ENCODE peak calls at places on chromosomes 1 and 21, in six cellular contexts. One of them, this sample, is unnamed.

GRCh38 chr1:56788102-56788501 is 31.1 kb downstream of the FYB2 start:
- DNase-seq in spleen: no peak
- DNase-seq in lower lobe of right lung: no peak
- DNase-seq in heart right ventricle: no peak
- DNase-seq in left lung: no peak
- DNase-seq in mucosa of descending colon: peak; percentile 23
- DNase-seq in this sample: no peak

GRCh38 chr1:180951186-180951745 is 38.6 kb downstream of the KIAA1614 start:
- DNase-seq in heart right ventricle: no peak
- DNase-seq in left lung: no peak
- DNase-seq in lower lobe of right lung: no peak
- DNase-seq in spleen: peak; percentile 64
- DNase-seq in mucosa of descending colon: no peak
- DNase-seq in this sample: no peak

GRCh38 chr1:159008744-159009188 is 941 bp upstream of the IFI16 start:
- DNase-seq in heart right ventricle: no peak
- DNase-seq in left lung: no peak
- DNase-seq in mucosa of descending colon: peak; percentile 45
- DNase-seq in spleen: peak; percentile 76
- DNase-seq in lower lobe of right lung: no peak
- DNase-seq in this sample: no peak

GRCh38 chr1:101293461-101294045 is 56.7 kb downstream of the S1PR1 start:
- DNase-seq in mucosa of descending colon: no peak
- DNase-seq in left lung: no peak
- DNase-seq in heart right ventricle: no peak
- DNase-seq in spleen: no peak
- DNase-seq in lower lobe of right lung: no peak
- DNase-seq in this sample: no peak

GRCh38 chr21:31266241-31266640 is 77.8 kb downstream of the TIAM1 start:
- DNase-seq in heart right ventricle: no peak
- DNase-seq in spleen: no peak
- DNase-seq in mucosa of descending colon: no peak
- DNase-seq in left lung: no peak
- DNase-seq in lower lobe of right lung: no peak
- DNase-seq in this sample: no peak

GRCh38 chr1:1841575-1841991 is 49.3 kb downstream of the GNB1 start:
- DNase-seq in spleen: no peak
- DNase-seq in mucosa of descending colon: no peak
- DNase-seq in lower lobe of right lung: no peak
- DNase-seq in heart right ventricle: no peak
- DNase-seq in left lung: no peak
- DNase-seq in this sample: no peak

GRCh38 chr1:14138135-14138506 is 438.1 kb downstream of the PRDM2 start:
- DNase-seq in heart right ventricle: no peak
- DNase-seq in left lung: no peak
- DNase-seq in mucosa of descending colon: no peak
- DNase-seq in spleen: no peak
- DNase-seq in lower lobe of right lung: no peak
- DNase-seq in this sample: no peak

GRCh38 chr1:107196973-107197562 is 56.2 kb downstream of the NTNG1 start:
- DNase-seq in spleen: no peak
- DNase-seq in heart right ventricle: no peak
- DNase-seq in mucosa of descending colon: peak; percentile 49
- DNase-seq in left lung: no peak
- DNase-seq in lower lobe of right lung: no peak
- DNase-seq in this sample: no peak

GRCh38 chr1:155759966-155760630 is 71.2 kb downstream of the DAP3 start:
- DNase-seq in lower lobe of right lung: no peak
- DNase-seq in heart right ventricle: no peak
- DNase-seq in spleen: no peak
- DNase-seq in left lung: no peak
- DNase-seq in mucosa of descending colon: no peak
- DNase-seq in this sample: no peak

GRCh38 chr1:61337981-61338848 is 255.9 kb downstream of the NFIA start:
- DNase-seq in lower lobe of right lung: peak; percentile 66
- DNase-seq in mucosa of descending colon: peak; percentile 73
- DNase-seq in left lung: no peak
- DNase-seq in spleen: no peak
- DNase-seq in heart right ventricle: peak; percentile 48
- DNase-seq in this sample: peak; percentile 91

GRCh38 chr1:214067853-214068703 is 80.3 kb downstream of the PROX1 start:
- DNase-seq in left lung: no peak
- DNase-seq in lower lobe of right lung: no peak
- DNase-seq in spleen: no peak
- DNase-seq in mucosa of descending colon: no peak
- DNase-seq in heart right ventricle: no peak
- DNase-seq in this sample: no peak

GRCh38 chr21:31660134-31660565 is 657 bp downstream of the SOD1 start:
- DNase-seq in mucosa of descending colon: no peak
- DNase-seq in left lung: no peak
- DNase-seq in lower lobe of right lung: no peak
- DNase-seq in spleen: no peak
- DNase-seq in heart right ventricle: no peak
- DNase-seq in this sample: peak; percentile 34

GRCh38 chr1:61160526-61160925 is 78.2 kb downstream of the NFIA start:
- DNase-seq in mucosa of descending colon: no peak
- DNase-seq in spleen: no peak
- DNase-seq in left lung: no peak
- DNase-seq in heart right ventricle: no peak
- DNase-seq in lower lobe of right lung: no peak
- DNase-seq in this sample: no peak

GRCh38 chr1:60898987-60899386 is 183.4 kb upstream of the NFIA start:
- DNase-seq in lower lobe of right lung: no peak
- DNase-seq in heart right ventricle: no peak
- DNase-seq in left lung: no peak
- DNase-seq in spleen: no peak
- DNase-seq in mucosa of descending colon: no peak
- DNase-seq in this sample: no peak

GRCh38 chr1:222370911-222371717 is 176.8 kb downstream of the HHIPL2 start:
- DNase-seq in left lung: no peak
- DNase-seq in lower lobe of right lung: no peak
- DNase-seq in mucosa of descending colon: no peak
- DNase-seq in spleen: no peak
- DNase-seq in heart right ventricle: no peak
- DNase-seq in this sample: no peak

GRCh38 chr1:17112496-17113236 is 6.6 kb downstream of the PADI2 start:
- DNase-seq in lower lobe of right lung: no peak
- DNase-seq in mucosa of descending colon: peak; percentile 31
- DNase-seq in left lung: no peak
- DNase-seq in heart right ventricle: no peak
- DNase-seq in spleen: no peak
- DNase-seq in this sample: no peak

GRCh38 chr21:32256873-32257620 is 21.8 kb downstream of the MIS18A start:
- DNase-seq in left lung: no peak
- DNase-seq in spleen: no peak
- DNase-seq in heart right ventricle: peak; percentile 63
- DNase-seq in mucosa of descending colon: peak; percentile 34
- DNase-seq in lower lobe of right lung: no peak
- DNase-seq in this sample: peak; percentile 92

GRCh38 chr21:38488640-38489282 is 9.5 kb downstream of the ERG start:
- DNase-seq in heart right ventricle: no peak
- DNase-seq in mucosa of descending colon: no peak
- DNase-seq in spleen: no peak
- DNase-seq in left lung: no peak
- DNase-seq in lower lobe of right lung: no peak
- DNase-seq in this sample: no peak

GRCh38 chr1:239311331-239311730 is 75.0 kb upstream of the CHRM3 start:
- DNase-seq in left lung: no peak
- DNase-seq in spleen: no peak
- DNase-seq in lower lobe of right lung: no peak
- DNase-seq in heart right ventricle: no peak
- DNase-seq in mucosa of descending colon: no peak
- DNase-seq in this sample: no peak

GRCh38 chr21:21183092-21183491 is 184.9 kb downstream of the NCAM2 start:
- DNase-seq in mucosa of descending colon: no peak
- DNase-seq in lower lobe of right lung: no peak
- DNase-seq in spleen: no peak
- DNase-seq in heart right ventricle: no peak
- DNase-seq in left lung: no peak
- DNase-seq in this sample: no peak

GRCh38 chr1:54277451-54278355 is 77.7 kb downstream of the MRPL37 start:
- DNase-seq in mucosa of descending colon: peak; percentile 62
- DNase-seq in lower lobe of right lung: no peak
- DNase-seq in spleen: no peak
- DNase-seq in left lung: no peak
- DNase-seq in heart right ventricle: no peak
- DNase-seq in this sample: peak; percentile 61

GRCh38 chr1:197902131-197902453 is 338 bp upstream of the C1orf53 start:
- DNase-seq in spleen: no peak
- DNase-seq in heart right ventricle: no peak
- DNase-seq in left lung: no peak
- DNase-seq in lower lobe of right lung: no peak
- DNase-seq in mucosa of descending colon: no peak
- DNase-seq in this sample: no peak

GRCh38 chr1:31855038-31855845 is 39.4 kb upstream of the SPOCD1 start:
- DNase-seq in spleen: no peak
- DNase-seq in heart right ventricle: no peak
- DNase-seq in mucosa of descending colon: peak; percentile 34
- DNase-seq in left lung: no peak
- DNase-seq in lower lobe of right lung: no peak
- DNase-seq in this sample: no peak

GRCh38 chr1:29420196-29420595 is 183.9 kb downstream of the PTPRU start:
- DNase-seq in spleen: no peak
- DNase-seq in lower lobe of right lung: no peak
- DNase-seq in left lung: no peak
- DNase-seq in mucosa of descending colon: no peak
- DNase-seq in heart right ventricle: no peak
- DNase-seq in this sample: no peak

GRCh38 chr1:237457573-237457972 is 415.6 kb downstream of the RYR2 start:
- DNase-seq in mucosa of descending colon: no peak
- DNase-seq in lower lobe of right lung: no peak
- DNase-seq in left lung: no peak
- DNase-seq in heart right ventricle: no peak
- DNase-seq in spleen: no peak
- DNase-seq in this sample: no peak

GRCh38 chr1:67264899-67265298 is 42.8 kb upstream of the IL12RB2 start:
- DNase-seq in mucosa of descending colon: no peak
- DNase-seq in left lung: no peak
- DNase-seq in lower lobe of right lung: no peak
- DNase-seq in spleen: no peak
- DNase-seq in heart right ventricle: no peak
- DNase-seq in this sample: no peak

GRCh38 chr21:39006653-39007417 is 176.4 kb downstream of the PSMG1 start:
- DNase-seq in heart right ventricle: peak; percentile 76
- DNase-seq in left lung: no peak
- DNase-seq in mucosa of descending colon: peak; percentile 78
- DNase-seq in spleen: no peak
- DNase-seq in lower lobe of right lung: peak; percentile 67
- DNase-seq in this sample: peak; percentile 86

GRCh38 chr1:224185208-224185607 is 2.2 kb downstream of the DEGS1 start:
- DNase-seq in left lung: no peak
- DNase-seq in mucosa of descending colon: no peak
- DNase-seq in spleen: no peak
- DNase-seq in lower lobe of right lung: no peak
- DNase-seq in heart right ventricle: no peak
- DNase-seq in this sample: no peak

GRCh38 chr1:58858344-58858673 is 74.5 kb upstream of the JUN start:
- DNase-seq in lower lobe of right lung: no peak
- DNase-seq in left lung: no peak
- DNase-seq in mucosa of descending colon: no peak
- DNase-seq in spleen: no peak
- DNase-seq in heart right ventricle: no peak
- DNase-seq in this sample: no peak

GRCh38 chr1:170310014-170310405 is 164.3 kb downstream of the NTMT2 start:
- DNase-seq in left lung: no peak
- DNase-seq in spleen: no peak
- DNase-seq in lower lobe of right lung: no peak
- DNase-seq in heart right ventricle: no peak
- DNase-seq in mucosa of descending colon: no peak
- DNase-seq in this sample: no peak
- H3K4me1 ChIP-seq in left lung: peaks cover 5% of the 10 kb centered on the region
- H3K4me1 ChIP-seq in spleen: no peaks in the 10 kb centered on the region
- H3K4me1 ChIP-seq in lower lobe of right lung: no peaks in the 10 kb centered on the region
- H3K4me1 ChIP-seq in heart right ventricle: no peaks in the 10 kb centered on the region
- H3K4me1 ChIP-seq in mucosa of descending colon: no peaks in the 10 kb centered on the region
- H3K4me1 ChIP-seq in this sample: peaks cover 42% of the 10 kb centered on the region

GRCh38 chr21:45136500-45136899 is 62.1 kb downstream of the ADARB1 start:
- DNase-seq in heart right ventricle: no peak
- DNase-seq in mucosa of descending colon: no peak
- DNase-seq in left lung: no peak
- DNase-seq in spleen: no peak
- DNase-seq in lower lobe of right lung: no peak
- DNase-seq in this sample: peak; percentile 68
- H3K4me1 ChIP-seq in heart right ventricle: peaks cover 20% of the 10 kb centered on the region
- H3K4me1 ChIP-seq in mucosa of descending colon: no peaks in the 10 kb centered on the region
- H3K4me1 ChIP-seq in left lung: peaks cover 4% of the 10 kb centered on the region
- H3K4me1 ChIP-seq in spleen: peaks cover 36% of the 10 kb centered on the region
- H3K4me1 ChIP-seq in lower lobe of right lung: peaks cover 28% of the 10 kb centered on the region
- H3K4me1 ChIP-seq in this sample: no peaks in the 10 kb centered on the region

GRCh38 chr1:33330376-33330890 is 9.5 kb upstream of the A3GALT2 start:
- DNase-seq in spleen: peak; percentile 14
- DNase-seq in left lung: no peak
- DNase-seq in heart right ventricle: no peak
- DNase-seq in lower lobe of right lung: no peak
- DNase-seq in mucosa of descending colon: no peak
- DNase-seq in this sample: no peak

GRCh38 chr1:33331444-33332356 is 10.8 kb upstream of the A3GALT2 start:
- DNase-seq in spleen: peak; percentile 68
- DNase-seq in heart right ventricle: no peak
- DNase-seq in mucosa of descending colon: no peak
- DNase-seq in lower lobe of right lung: no peak
- DNase-seq in left lung: no peak
- DNase-seq in this sample: no peak

GRCh38 chr1:33328817-33329216 is 7.9 kb upstream of the A3GALT2 start:
- DNase-seq in mucosa of descending colon: no peak
- DNase-seq in left lung: no peak
- DNase-seq in lower lobe of right lung: peak; percentile 16
- DNase-seq in spleen: peak; percentile 63
- DNase-seq in heart right ventricle: no peak
- DNase-seq in this sample: no peak

GRCh38 chr1:33330906-33331305 is 10.0 kb upstream of the A3GALT2 start:
- DNase-seq in left lung: no peak
- DNase-seq in heart right ventricle: no peak
- DNase-seq in lower lobe of right lung: no peak
- DNase-seq in spleen: peak; percentile 39
- DNase-seq in mucosa of descending colon: no peak
- DNase-seq in this sample: peak; percentile 55

GRCh38 chr1:33329600-33330305 is 8.9 kb upstream of the A3GALT2 start:
- DNase-seq in heart right ventricle: no peak
- DNase-seq in lower lobe of right lung: peak; percentile 28
- DNase-seq in left lung: no peak
- DNase-seq in spleen: peak; percentile 57
- DNase-seq in mucosa of descending colon: no peak
- DNase-seq in this sample: no peak
- H3K4me1 ChIP-seq in heart right ventricle: peaks cover 78% of the 10 kb centered on the region
- H3K4me1 ChIP-seq in lower lobe of right lung: peaks cover 69% of the 10 kb centered on the region
- H3K4me1 ChIP-seq in left lung: peaks cover 37% of the 10 kb centered on the region
- H3K4me1 ChIP-seq in spleen: peaks cover 79% of the 10 kb centered on the region
- H3K4me1 ChIP-seq in mucosa of descending colon: peaks cover 8% of the 10 kb centered on the region
- H3K4me1 ChIP-seq in this sample: no peaks in the 10 kb centered on the region

DNA sequence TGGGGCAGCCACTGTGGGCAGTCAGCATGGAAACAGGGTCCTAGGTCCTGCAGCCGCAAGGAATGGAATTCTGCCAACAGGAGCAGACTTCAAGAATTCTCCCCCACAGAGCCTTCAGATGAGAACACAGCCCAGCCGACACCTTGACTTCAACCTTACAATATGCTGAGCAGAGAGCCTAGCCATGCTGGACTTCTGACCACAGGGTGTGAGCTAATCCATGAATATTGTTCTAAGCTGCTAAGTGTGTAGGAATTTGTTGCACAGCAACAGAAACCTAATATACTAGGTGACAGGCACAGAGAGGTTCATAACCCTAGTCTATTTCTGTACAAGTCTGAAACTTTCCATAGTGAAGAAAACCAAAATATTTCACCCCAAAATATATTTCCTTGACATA is 32.9 kb upstream of the IFNGR2 start:
- DNase-seq in lower lobe of right lung: no peak
- DNase-seq in heart right ventricle: no peak
- DNase-seq in mucosa of descending colon: no peak
- DNase-seq in spleen: no peak
- DNase-seq in left lung: no peak
- DNase-seq in this sample: no peak
- H3K4me1 ChIP-seq in lower lobe of right lung: peaks cover 21% of the 10 kb centered on the region
- H3K4me1 ChIP-seq in heart right ventricle: no peaks in the 10 kb centered on the region
- H3K4me1 ChIP-seq in mucosa of descending colon: peaks cover 4% of the 10 kb centered on the region
- H3K4me1 ChIP-seq in spleen: peaks cover 32% of the 10 kb centered on the region
- H3K4me1 ChIP-seq in left lung: peaks cover 10% of the 10 kb centered on the region
- H3K4me1 ChIP-seq in this sample: no peaks in the 10 kb centered on the region